ENCODE peak calls at places on chromosomes 12 and 14, in seven cellular contexts. Y is SK-N-MC; L is GM23248; V is HCT116; F is naive thymus-derived CD4-positive, alpha-beta T cell; M is tibial artery; D is A673. S is an unnamed sample.

GRCh38 chr14:76591270-76591669 is 170.0 kb upstream of the VASH1 start:
- DNase-seq in L (no peak), V (no peak), D (peak; percentile 31), Y (no peak), M (no peak), F (no peak), S (peak; percentile 4)

GRCh38 chr12:66688836-66689439 is 10.1 kb upstream of the GRIP1 start:
- DNase-seq in L (peak; percentile 31), D (peak; percentile 11), V (peak; percentile 52), M (no peak), F (peak; percentile 39), Y (no peak), S (peak; percentile 30)

GRCh38 chr12:93453633-93454032 is 11.9 kb upstream of the UBE2N start:
- DNase-seq in M (no peak), D (no peak), L (peak; percentile 89), Y (no peak), F (no peak), V (no peak), S (no peak)

GRCh38 chr12:48266826-48267225 is 63.7 kb upstream of the OR10AD1 start:
- DNase-seq in D (peak; percentile 67), M (no peak), Y (peak; percentile 53), L (no peak), V (no peak), F (no peak), S (no peak)

GRCh38 chr14:72701610-72702009 is 192.3 kb downstream of the DPF3 start:
- DNase-seq in Y (no peak), F (no peak), M (peak; percentile 55), L (peak; percentile 76), D (peak; percentile 65), V (no peak), S (no peak)

GRCh38 chr14:94904636-94905035 is 134.7 kb upstream of the GSC start:
- DNase-seq in Y (no peak), F (no peak), D (no peak), V (no peak), L (peak; percentile 65), M (no peak), S (no peak)

GRCh38 chr14:69543341-69544249 is 31.1 kb downstream of the CCDC177 start:
- DNase-seq in L (peak; percentile 86), D (no peak), F (no peak), M (peak; percentile 64), V (peak; percentile 48), Y (no peak), S (no peak)

GRCh38 chr12:3280967-3281366 is 203.8 kb downstream of the TSPAN9 start:
- DNase-seq in L (no peak), D (no peak), Y (no peak), V (no peak), M (no peak), F (no peak), S (no peak)

GRCh38 chr12:13173012-13173441 is 23.5 kb upstream of the EMP1 start:
- DNase-seq in D (no peak), L (peak; percentile 85), V (no peak), M (no peak), Y (no peak), F (no peak), S (no peak)
- H3K27ac ChIP-seq in D (no peak overlapping the region), L (peak overlapping the region; percentile 97), V (peak overlapping the region; percentile 76), M (peak overlapping the region; percentile 30), Y (peak overlapping the region; percentile 72), F (no peak overlapping the region), S (no peak overlapping the region)

GRCh38 chr14:61451891-61452400 is 130.6 kb downstream of the PRKCH start:
- DNase-seq in L (no peak), V (no peak), M (no peak), F (no peak), Y (no peak), D (no peak), S (no peak)

GRCh38 chr14:61452452-61452851 is 131.1 kb downstream of the PRKCH start:
- DNase-seq in Y (no peak), V (no peak), M (no peak), D (no peak), L (no peak), F (peak; percentile 56), S (no peak)

GRCh38 chr14:61453103-61453767 is 131.9 kb downstream of the PRKCH start:
- DNase-seq in M (no peak), F (no peak), D (no peak), V (no peak), L (no peak), Y (no peak), S (no peak)

GRCh38 chr14:61454545-61454944 is 133.2 kb downstream of the PRKCH start:
- DNase-seq in M (no peak), D (no peak), V (no peak), L (no peak), F (no peak), Y (no peak), S (no peak)

GRCh38 chr14:61451491-61451890 is 130.1 kb downstream of the PRKCH start:
- DNase-seq in M (no peak), V (no peak), F (no peak), D (no peak), L (no peak), Y (no peak), S (no peak)
- H3K27ac ChIP-seq in M (no peak overlapping the region), V (no peak overlapping the region), F (peak overlapping the region; percentile 65), D (no peak overlapping the region), L (no peak overlapping the region), Y (no peak overlapping the region), S (no peak overlapping the region)

GRCh38 chr14:58695514-58695913 is 57.8 kb downstream of the DACT1 start:
- DNase-seq in Y (no peak), V (no peak), D (no peak), F (no peak), M (no peak), L (no peak), S (no peak)
- H3K27ac ChIP-seq in Y (no peak overlapping the region), V (no peak overlapping the region), D (no peak overlapping the region), F (no peak overlapping the region), M (no peak overlapping the region), L (no peak overlapping the region), S (no peak overlapping the region)

DNA sequence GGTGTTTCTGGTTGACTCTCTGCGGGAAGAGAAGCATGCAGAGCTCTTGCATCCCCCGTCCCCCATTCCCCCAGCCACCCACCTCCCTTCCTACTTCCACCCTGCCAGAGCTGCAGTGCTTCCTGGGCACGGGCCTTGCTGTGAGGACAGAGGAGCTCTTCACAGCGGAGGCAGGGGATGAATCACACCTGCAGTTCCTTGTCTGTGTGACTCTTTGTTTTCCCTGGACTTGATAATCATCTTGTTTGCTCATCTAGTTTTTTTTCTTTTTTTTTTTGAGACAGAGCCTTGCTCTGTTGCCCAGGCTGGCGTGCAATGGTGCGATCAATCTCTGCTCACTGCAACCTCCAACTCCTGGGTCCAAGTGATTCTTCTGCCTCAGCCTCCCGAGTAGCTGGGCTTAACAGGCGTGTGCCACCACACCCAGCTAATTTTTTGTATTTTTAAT is 27.8 kb downstream of the ANKRD9 start:
- DNase-seq in M (no peak), V (peak; percentile 21), L (peak; percentile 77), D (no peak), Y (no peak), F (no peak), S (no peak)
- H3K27ac ChIP-seq in M (no peak overlapping the region), V (no peak overlapping the region), L (peak overlapping the region; percentile 43), D (no peak overlapping the region), Y (no peak overlapping the region), F (no peak overlapping the region), S (no peak overlapping the region)

DNA sequence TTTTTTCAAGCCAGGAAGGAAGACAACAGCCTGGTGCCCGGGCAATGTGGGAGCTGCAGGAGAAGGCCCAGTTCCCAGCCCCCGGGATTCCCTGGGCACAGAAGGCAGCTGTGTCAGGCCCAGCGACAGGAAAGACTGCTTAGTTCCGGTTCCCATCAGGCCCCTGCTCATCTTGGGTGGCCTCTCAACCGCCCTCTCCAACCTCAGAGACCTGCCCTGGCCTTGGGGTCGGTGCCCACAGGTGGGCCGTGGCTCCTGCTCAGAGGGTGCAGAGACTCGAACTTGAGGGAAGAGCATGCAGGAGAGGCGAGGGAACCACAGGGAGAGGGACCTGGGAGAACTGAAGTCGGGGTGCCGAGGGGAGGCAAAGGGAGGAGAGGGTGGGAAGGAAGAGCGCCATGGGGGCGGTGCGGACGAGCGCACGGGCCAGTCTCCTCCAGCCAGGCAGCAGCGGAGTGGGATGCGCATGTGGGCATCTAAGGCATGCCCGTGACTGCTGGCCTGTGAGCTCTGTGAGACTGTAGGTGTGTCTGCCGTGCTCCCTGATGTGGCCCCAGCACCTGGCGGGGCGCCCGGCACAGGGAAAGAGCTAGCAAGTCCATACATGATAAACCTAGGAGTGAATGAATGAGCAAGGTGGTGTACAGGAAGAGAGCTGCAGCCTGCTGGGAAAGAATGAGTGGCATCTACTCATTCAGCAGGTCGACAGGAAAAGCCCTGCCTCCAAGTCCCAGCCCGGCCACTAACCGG is 42.7 kb downstream of the SSH1 start:
- DNase-seq in V (no peak), D (no peak), M (no peak), L (peak; percentile 8), Y (no peak), F (no peak), S (no peak)
- H3K27ac ChIP-seq in V (no peak overlapping the region), D (no peak overlapping the region), M (no peak overlapping the region), L (peak overlapping the region; percentile 82), Y (no peak overlapping the region), F (no peak overlapping the region), S (no peak overlapping the region)